ENCODE peak calls at places on chromosomes 1 and 21, in six cellular contexts. One of them, this sample, is unnamed. For H3K27me3, the result is how much of the 10 kb centered on the place peaks cover.

GRCh38 chr21:38306833-38307232 is 50.0 kb downstream of the KCNJ15 start:
- DNase-seq in left ventricle myocardium inferior: no peak
- DNase-seq in cardiac muscle cell: no peak
- DNase-seq in sigmoid colon: no peak
- DNase-seq in psoas muscle: no peak
- DNase-seq in fibroblast of lung: peak
- DNase-seq in this sample: peak

GRCh38 chr1:54517536-54517935 is 30.5 kb upstream of the ACOT11 start:
- DNase-seq in left ventricle myocardium inferior: no peak
- DNase-seq in cardiac muscle cell: no peak
- DNase-seq in sigmoid colon: no peak
- DNase-seq in psoas muscle: no peak
- DNase-seq in fibroblast of lung: no peak
- DNase-seq in this sample: no peak

GRCh38 chr21:39251326-39251725 is 62.1 kb downstream of the BRWD1 start:
- DNase-seq in left ventricle myocardium inferior: no peak
- DNase-seq in cardiac muscle cell: no peak
- DNase-seq in sigmoid colon: no peak
- DNase-seq in psoas muscle: no peak
- DNase-seq in fibroblast of lung: no peak
- DNase-seq in this sample: no peak

GRCh38 chr21:31634993-31635392 is 24.5 kb upstream of the SOD1 start:
- DNase-seq in left ventricle myocardium inferior: no peak
- DNase-seq in cardiac muscle cell: no peak
- DNase-seq in sigmoid colon: no peak
- DNase-seq in psoas muscle: no peak
- DNase-seq in fibroblast of lung: no peak
- DNase-seq in this sample: no peak

GRCh38 chr1:33255347-33256311 is 663 bp upstream of the ZNF362 start:
- DNase-seq in left ventricle myocardium inferior: peak
- DNase-seq in cardiac muscle cell: peak
- DNase-seq in sigmoid colon: peak
- DNase-seq in psoas muscle: peak
- DNase-seq in fibroblast of lung: peak
- DNase-seq in this sample: no peak

GRCh38 chr1:108199781-108200626 is at the start of gene SLC25A24:
- DNase-seq in left ventricle myocardium inferior: peak
- DNase-seq in cardiac muscle cell: peak
- DNase-seq in sigmoid colon: peak
- DNase-seq in psoas muscle: peak
- DNase-seq in fibroblast of lung: peak
- DNase-seq in this sample: no peak

GRCh38 chr1:43711524-43712386 is 4.4 kb downstream of the ST3GAL3 start:
- DNase-seq in left ventricle myocardium inferior: no peak
- DNase-seq in cardiac muscle cell: no peak
- DNase-seq in sigmoid colon: no peak
- DNase-seq in psoas muscle: no peak
- DNase-seq in fibroblast of lung: peak
- DNase-seq in this sample: peak

GRCh38 chr1:15251807-15252546 is 5.0 kb downstream of the FHAD1 start:
- DNase-seq in left ventricle myocardium inferior: no peak
- DNase-seq in cardiac muscle cell: no peak
- DNase-seq in sigmoid colon: no peak
- DNase-seq in psoas muscle: no peak
- DNase-seq in fibroblast of lung: no peak
- DNase-seq in this sample: no peak

GRCh38 chr1:1299686-1300351 is 7.9 kb downstream of the ACAP3 start:
- DNase-seq in left ventricle myocardium inferior: no peak
- DNase-seq in cardiac muscle cell: no peak
- DNase-seq in sigmoid colon: no peak
- DNase-seq in psoas muscle: no peak
- DNase-seq in fibroblast of lung: no peak
- DNase-seq in this sample: no peak

GRCh38 chr1:7070389-7071029 is 285.3 kb downstream of the CAMTA1 start:
- DNase-seq in left ventricle myocardium inferior: peak
- DNase-seq in cardiac muscle cell: peak
- DNase-seq in sigmoid colon: peak
- DNase-seq in psoas muscle: peak
- DNase-seq in fibroblast of lung: peak
- DNase-seq in this sample: no peak

GRCh38 chr1:229759037-229759435 is 133.0 kb downstream of the URB2 start:
- DNase-seq in left ventricle myocardium inferior: no peak
- DNase-seq in cardiac muscle cell: no peak
- DNase-seq in sigmoid colon: no peak
- DNase-seq in psoas muscle: no peak
- DNase-seq in fibroblast of lung: peak
- DNase-seq in this sample: peak

GRCh38 chr1:240004086-240004749 is 87.5 kb upstream of the FMN2 start:
- DNase-seq in left ventricle myocardium inferior: no peak
- DNase-seq in cardiac muscle cell: peak
- DNase-seq in sigmoid colon: no peak
- DNase-seq in psoas muscle: no peak
- DNase-seq in fibroblast of lung: no peak
- DNase-seq in this sample: no peak

GRCh38 chr1:147238053-147238902 is 4.2 kb upstream of the CHD1L start:
- DNase-seq in left ventricle myocardium inferior: no peak
- DNase-seq in cardiac muscle cell: no peak
- DNase-seq in sigmoid colon: no peak
- DNase-seq in psoas muscle: no peak
- DNase-seq in fibroblast of lung: no peak
- DNase-seq in this sample: no peak

GRCh38 chr1:196997428-196997827 is 20.1 kb downstream of the CFHR5 start:
- DNase-seq in left ventricle myocardium inferior: no peak
- DNase-seq in cardiac muscle cell: no peak
- DNase-seq in sigmoid colon: no peak
- DNase-seq in psoas muscle: no peak
- DNase-seq in fibroblast of lung: peak
- DNase-seq in this sample: no peak

GRCh38 chr21:45270306-45270821 is 17.3 kb downstream of the POFUT2 start:
- DNase-seq in left ventricle myocardium inferior: no peak
- DNase-seq in cardiac muscle cell: no peak
- DNase-seq in sigmoid colon: peak
- DNase-seq in psoas muscle: no peak
- DNase-seq in fibroblast of lung: no peak
- DNase-seq in this sample: no peak

GRCh38 chr1:10631811-10632481 is 157.2 kb downstream of the PEX14 start:
- DNase-seq in left ventricle myocardium inferior: peak
- DNase-seq in cardiac muscle cell: peak
- DNase-seq in sigmoid colon: peak
- DNase-seq in psoas muscle: peak
- DNase-seq in fibroblast of lung: no peak
- DNase-seq in this sample: no peak

GRCh38 chr1:24441480-24441879 is 25.9 kb downstream of the NIPAL3 start:
- DNase-seq in left ventricle myocardium inferior: no peak
- DNase-seq in cardiac muscle cell: no peak
- DNase-seq in sigmoid colon: no peak
- DNase-seq in psoas muscle: no peak
- DNase-seq in fibroblast of lung: no peak
- DNase-seq in this sample: no peak

GRCh38 chr1:151511636-151512215 is 539 bp downstream of the CGN start:
- DNase-seq in left ventricle myocardium inferior: no peak
- DNase-seq in cardiac muscle cell: peak
- DNase-seq in sigmoid colon: peak
- DNase-seq in psoas muscle: no peak
- DNase-seq in fibroblast of lung: no peak
- DNase-seq in this sample: no peak

GRCh38 chr1:3363023-3363422 is 91.4 kb upstream of the ARHGEF16 start:
- DNase-seq in left ventricle myocardium inferior: no peak
- DNase-seq in cardiac muscle cell: no peak
- DNase-seq in sigmoid colon: no peak
- DNase-seq in psoas muscle: no peak
- DNase-seq in fibroblast of lung: no peak
- DNase-seq in this sample: no peak

GRCh38 chr1:225754940-225755635 is 22.5 kb upstream of the SRP9 start:
- DNase-seq in left ventricle myocardium inferior: no peak
- DNase-seq in cardiac muscle cell: no peak
- DNase-seq in sigmoid colon: no peak
- DNase-seq in psoas muscle: no peak
- DNase-seq in fibroblast of lung: peak
- DNase-seq in this sample: peak

DNA sequence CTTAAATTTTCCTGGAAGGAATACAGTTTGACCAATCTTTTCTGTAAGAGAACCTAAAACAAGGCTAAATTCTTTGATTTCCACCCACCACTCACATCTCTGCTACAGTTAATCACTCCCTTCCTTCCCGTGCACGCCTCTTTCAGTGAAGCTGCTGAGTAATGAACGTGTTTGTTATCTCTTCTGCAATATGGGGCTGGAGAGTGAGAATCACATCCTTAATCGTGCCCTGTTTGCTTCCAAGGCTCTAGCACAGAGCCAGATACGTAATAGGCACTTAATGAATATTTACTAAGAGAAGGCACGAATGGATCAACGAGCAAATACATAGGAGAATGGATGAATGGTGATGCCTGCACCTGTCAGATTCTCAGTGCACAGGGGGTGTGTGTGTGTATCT is 22.1 kb upstream of the FAM43B start:
- DNase-seq in left ventricle myocardium inferior: no peak
- DNase-seq in cardiac muscle cell: no peak
- DNase-seq in sigmoid colon: no peak
- DNase-seq in psoas muscle: no peak
- DNase-seq in fibroblast of lung: no peak
- DNase-seq in this sample: no peak
- H3K27me3 ChIP-seq in left ventricle myocardium inferior: half or more
- H3K27me3 ChIP-seq in cardiac muscle cell: under half
- H3K27me3 ChIP-seq in sigmoid colon: under half
- H3K27me3 ChIP-seq in psoas muscle: under half
- H3K27me3 ChIP-seq in fibroblast of lung: under half
- H3K27me3 ChIP-seq in this sample: under half

DNA sequence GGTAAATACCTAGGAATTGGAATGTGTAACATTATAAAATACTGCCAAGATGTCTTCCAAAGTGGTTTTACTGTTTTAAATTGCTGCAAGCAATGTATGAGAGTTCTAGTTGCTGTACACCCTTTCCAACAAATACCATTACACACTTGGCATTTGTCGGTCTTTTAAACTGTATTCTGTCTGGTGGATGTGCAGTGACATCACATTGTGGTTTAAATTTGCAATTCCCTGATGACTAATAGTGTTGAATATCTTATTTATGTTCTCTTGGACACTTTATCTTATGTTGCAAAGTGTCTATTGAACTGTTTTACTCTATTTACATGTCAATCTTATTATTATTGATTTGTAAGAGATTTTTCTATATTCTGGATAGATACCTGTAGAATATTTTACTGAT is 561.2 kb upstream of the B3GALT2 start:
- DNase-seq in left ventricle myocardium inferior: no peak
- DNase-seq in cardiac muscle cell: no peak
- DNase-seq in sigmoid colon: no peak
- DNase-seq in psoas muscle: no peak
- DNase-seq in fibroblast of lung: peak
- DNase-seq in this sample: no peak
- H3K4me3 ChIP-seq in left ventricle myocardium inferior: no peak
- H3K4me3 ChIP-seq in cardiac muscle cell: no peak
- H3K4me3 ChIP-seq in sigmoid colon: no peak
- H3K4me3 ChIP-seq in psoas muscle: no peak
- H3K4me3 ChIP-seq in fibroblast of lung: no peak
- H3K4me3 ChIP-seq in this sample: no peak

GRCh38 chr1:26824735-26825134 is 1.8 kb upstream of the ZDHHC18 start:
- DNase-seq in left ventricle myocardium inferior: no peak
- DNase-seq in cardiac muscle cell: no peak
- DNase-seq in sigmoid colon: no peak
- DNase-seq in psoas muscle: no peak
- DNase-seq in fibroblast of lung: no peak
- DNase-seq in this sample: no peak

GRCh38 chr1:26814893-26815292 is 11.6 kb upstream of the ZDHHC18 start:
- DNase-seq in left ventricle myocardium inferior: no peak
- DNase-seq in cardiac muscle cell: no peak
- DNase-seq in sigmoid colon: no peak
- DNase-seq in psoas muscle: no peak
- DNase-seq in fibroblast of lung: no peak
- DNase-seq in this sample: no peak

GRCh38 chr1:26822737-26823395 is 3.6 kb upstream of the ZDHHC18 start:
- DNase-seq in left ventricle myocardium inferior: no peak
- DNase-seq in cardiac muscle cell: no peak
- DNase-seq in sigmoid colon: no peak
- DNase-seq in psoas muscle: no peak
- DNase-seq in fibroblast of lung: no peak
- DNase-seq in this sample: no peak

GRCh38 chr1:26826261-26827201 is at the start of gene ZDHHC18:
- DNase-seq in left ventricle myocardium inferior: peak
- DNase-seq in cardiac muscle cell: peak
- DNase-seq in sigmoid colon: peak
- DNase-seq in psoas muscle: peak
- DNase-seq in fibroblast of lung: peak
- DNase-seq in this sample: no peak

GRCh38 chr1:26820784-26821269 is 5.7 kb upstream of the ZDHHC18 start:
- DNase-seq in left ventricle myocardium inferior: no peak
- DNase-seq in cardiac muscle cell: no peak
- DNase-seq in sigmoid colon: no peak
- DNase-seq in psoas muscle: no peak
- DNase-seq in fibroblast of lung: no peak
- DNase-seq in this sample: no peak
- TF ChIP-seq CTCF in left ventricle myocardium inferior: no peak
- TF ChIP-seq CTCF in cardiac muscle cell: peak
- TF ChIP-seq CTCF in sigmoid colon: no peak
- TF ChIP-seq CTCF in psoas muscle: no peak
- TF ChIP-seq CTCF in fibroblast of lung: peak
- TF ChIP-seq CTCF in this sample: peak

GRCh38 chr1:18646091-18646775 is 15.6 kb downstream of the PAX7 start:
- DNase-seq in left ventricle myocardium inferior: no peak
- DNase-seq in cardiac muscle cell: no peak
- DNase-seq in sigmoid colon: no peak
- DNase-seq in psoas muscle: no peak
- DNase-seq in fibroblast of lung: no peak
- DNase-seq in this sample: no peak

GRCh38 chr1:18644469-18645171 is 14.0 kb downstream of the PAX7 start:
- DNase-seq in left ventricle myocardium inferior: no peak
- DNase-seq in cardiac muscle cell: no peak
- DNase-seq in sigmoid colon: no peak
- DNase-seq in psoas muscle: no peak
- DNase-seq in fibroblast of lung: no peak
- DNase-seq in this sample: no peak

GRCh38 chr1:18645172-18646090 is 14.8 kb downstream of the PAX7 start:
- DNase-seq in left ventricle myocardium inferior: no peak
- DNase-seq in cardiac muscle cell: no peak
- DNase-seq in sigmoid colon: no peak
- DNase-seq in psoas muscle: no peak
- DNase-seq in fibroblast of lung: no peak
- DNase-seq in this sample: no peak

GRCh38 chr1:18647681-18648214 is 17.1 kb downstream of the PAX7 start:
- DNase-seq in left ventricle myocardium inferior: no peak
- DNase-seq in cardiac muscle cell: no peak
- DNase-seq in sigmoid colon: no peak
- DNase-seq in psoas muscle: no peak
- DNase-seq in fibroblast of lung: no peak
- DNase-seq in this sample: no peak

DNA sequence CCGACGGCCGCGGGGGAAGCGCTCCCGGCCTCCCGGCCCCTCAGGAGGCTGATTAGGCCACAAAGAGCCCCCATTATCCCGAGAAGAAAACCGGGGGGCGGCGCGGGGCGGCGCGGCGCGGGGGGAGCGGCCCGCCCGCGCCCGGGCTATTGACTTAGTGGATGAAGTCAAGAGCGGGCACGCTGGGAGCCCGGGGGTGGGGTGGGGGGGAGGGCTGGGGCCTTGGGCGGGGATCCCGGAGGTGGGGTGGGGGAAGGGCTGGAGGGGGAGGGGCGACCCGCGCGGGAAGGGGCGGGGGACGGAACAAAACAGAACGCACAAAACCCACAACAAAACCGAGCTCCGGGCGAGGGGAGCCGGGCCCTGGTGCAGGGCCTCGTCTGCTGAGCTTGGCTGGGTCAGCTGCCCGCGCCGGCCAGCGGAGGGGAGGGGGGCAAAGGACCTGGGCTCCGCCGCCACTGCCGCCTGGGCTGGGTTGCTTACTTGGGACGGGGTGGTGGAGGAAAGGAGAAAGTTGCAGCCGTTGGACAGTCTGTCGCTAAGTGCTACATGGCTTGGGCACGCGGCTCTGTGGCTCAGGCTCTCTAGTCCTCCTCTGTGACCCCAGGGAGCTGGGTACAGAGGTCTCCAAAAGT is 16.2 kb downstream of the PAX7 start:
- DNase-seq in left ventricle myocardium inferior: no peak
- DNase-seq in cardiac muscle cell: peak
- DNase-seq in sigmoid colon: no peak
- DNase-seq in psoas muscle: no peak
- DNase-seq in fibroblast of lung: no peak
- DNase-seq in this sample: no peak
- H3K27me3 ChIP-seq in left ventricle myocardium inferior: half or more
- H3K27me3 ChIP-seq in cardiac muscle cell: half or more
- H3K27me3 ChIP-seq in sigmoid colon: half or more
- H3K27me3 ChIP-seq in psoas muscle: under half
- H3K27me3 ChIP-seq in fibroblast of lung: under half
- H3K27me3 ChIP-seq in this sample: under half